ENCODE peak calls at places on chromosomes 6 and 20, in six cellular contexts. One of them, this sample, is unnamed.

GRCh38 chr20:64102647-64103354 is 4.6 kb downstream of the NPBWR2 start:
- DNase-seq in kidney epithelial cell: no peak
- DNase-seq in BE2C: peak
- DNase-seq in left lung: peak
- DNase-seq in B cell: no peak
- DNase-seq in RWPE1: no peak
- DNase-seq in this sample: no peak

GRCh38 chr6:16249971-16250370 is 11.6 kb downstream of the GMPR start:
- DNase-seq in kidney epithelial cell: no peak
- DNase-seq in BE2C: no peak
- DNase-seq in left lung: no peak
- DNase-seq in B cell: no peak
- DNase-seq in RWPE1: no peak
- DNase-seq in this sample: no peak

GRCh38 chr6:18585032-18585573 is 198.0 kb downstream of the RNF144B start:
- DNase-seq in kidney epithelial cell: peak
- DNase-seq in BE2C: peak
- DNase-seq in left lung: no peak
- DNase-seq in B cell: no peak
- DNase-seq in RWPE1: peak
- DNase-seq in this sample: peak

GRCh38 chr20:19726126-19726525 is 31.9 kb upstream of the RIN2 start:
- DNase-seq in kidney epithelial cell: no peak
- DNase-seq in BE2C: no peak
- DNase-seq in left lung: no peak
- DNase-seq in B cell: no peak
- DNase-seq in RWPE1: peak
- DNase-seq in this sample: no peak

GRCh38 chr6:88734544-88734943 is 228.9 kb downstream of the RNGTT start:
- DNase-seq in kidney epithelial cell: no peak
- DNase-seq in BE2C: no peak
- DNase-seq in left lung: no peak
- DNase-seq in B cell: no peak
- DNase-seq in RWPE1: no peak
- DNase-seq in this sample: no peak

GRCh38 chr6:127117979-127118504 is 429 bp upstream of the RSPO3 start:
- DNase-seq in kidney epithelial cell: no peak
- DNase-seq in BE2C: no peak
- DNase-seq in left lung: peak
- DNase-seq in B cell: no peak
- DNase-seq in RWPE1: no peak
- DNase-seq in this sample: peak

GRCh38 chr20:19552144-19552895 is 205.7 kb upstream of the RIN2 start:
- DNase-seq in kidney epithelial cell: no peak
- DNase-seq in BE2C: no peak
- DNase-seq in left lung: no peak
- DNase-seq in B cell: no peak
- DNase-seq in RWPE1: peak
- DNase-seq in this sample: peak

GRCh38 chr20:4726710-4727391 is 5.1 kb downstream of the PRND start:
- DNase-seq in kidney epithelial cell: no peak
- DNase-seq in BE2C: no peak
- DNase-seq in left lung: no peak
- DNase-seq in B cell: peak
- DNase-seq in RWPE1: peak
- DNase-seq in this sample: no peak

GRCh38 chr6:35543459-35544193 is 30.9 kb upstream of the TULP1 start:
- DNase-seq in kidney epithelial cell: no peak
- DNase-seq in BE2C: no peak
- DNase-seq in left lung: no peak
- DNase-seq in B cell: no peak
- DNase-seq in RWPE1: no peak
- DNase-seq in this sample: no peak

GRCh38 chr20:57500941-57501340 is 24.0 kb downstream of the CTCFL start:
- DNase-seq in kidney epithelial cell: no peak
- DNase-seq in BE2C: no peak
- DNase-seq in left lung: no peak
- DNase-seq in B cell: no peak
- DNase-seq in RWPE1: no peak
- DNase-seq in this sample: no peak

GRCh38 chr6:51678905-51679620 is 408.4 kb downstream of the PKHD1 start:
- DNase-seq in kidney epithelial cell: no peak
- DNase-seq in BE2C: peak
- DNase-seq in left lung: no peak
- DNase-seq in B cell: no peak
- DNase-seq in RWPE1: peak
- DNase-seq in this sample: no peak

GRCh38 chr6:57173886-57174510 is 1.9 kb downstream of the BAG2 start:
- DNase-seq in kidney epithelial cell: peak
- DNase-seq in BE2C: no peak
- DNase-seq in left lung: no peak
- DNase-seq in B cell: no peak
- DNase-seq in RWPE1: peak
- DNase-seq in this sample: no peak

GRCh38 chr20:45104786-45105185 is 3.9 kb upstream of the KCNS1 start:
- DNase-seq in kidney epithelial cell: peak
- DNase-seq in BE2C: no peak
- DNase-seq in left lung: no peak
- DNase-seq in B cell: no peak
- DNase-seq in RWPE1: peak
- DNase-seq in this sample: no peak

GRCh38 chr6:33993091-33993490 is 152.8 kb downstream of the GRM4 start:
- DNase-seq in kidney epithelial cell: no peak
- DNase-seq in BE2C: no peak
- DNase-seq in left lung: no peak
- DNase-seq in B cell: no peak
- DNase-seq in RWPE1: no peak
- DNase-seq in this sample: no peak

GRCh38 chr6:2594868-2595267 is 155.9 kb downstream of the MYLK4 start:
- DNase-seq in kidney epithelial cell: no peak
- DNase-seq in BE2C: no peak
- DNase-seq in left lung: no peak
- DNase-seq in B cell: no peak
- DNase-seq in RWPE1: no peak
- DNase-seq in this sample: no peak

GRCh38 chr20:12984069-12984765 is 24.6 kb upstream of the SPTLC3 start:
- DNase-seq in kidney epithelial cell: no peak
- DNase-seq in BE2C: no peak
- DNase-seq in left lung: no peak
- DNase-seq in B cell: no peak
- DNase-seq in RWPE1: no peak
- DNase-seq in this sample: no peak

GRCh38 chr6:31175961-31176360 is 5.5 kb upstream of the POU5F1 start:
- DNase-seq in kidney epithelial cell: no peak
- DNase-seq in BE2C: no peak
- DNase-seq in left lung: no peak
- DNase-seq in B cell: no peak
- DNase-seq in RWPE1: no peak
- DNase-seq in this sample: no peak

GRCh38 chr20:62219101-62219991 is 732 bp downstream of the HRH3 start:
- DNase-seq in kidney epithelial cell: no peak
- DNase-seq in BE2C: peak
- DNase-seq in left lung: peak
- DNase-seq in B cell: no peak
- DNase-seq in RWPE1: no peak
- DNase-seq in this sample: no peak

GRCh38 chr6:43913388-43914271 is 143.6 kb downstream of the VEGFA start:
- DNase-seq in kidney epithelial cell: no peak
- DNase-seq in BE2C: no peak
- DNase-seq in left lung: no peak
- DNase-seq in B cell: no peak
- DNase-seq in RWPE1: no peak
- DNase-seq in this sample: no peak

GRCh38 chr20:51490635-51491034 is 51.9 kb downstream of the NFATC2 start:
- DNase-seq in kidney epithelial cell: no peak
- DNase-seq in BE2C: no peak
- DNase-seq in left lung: no peak
- DNase-seq in B cell: no peak
- DNase-seq in RWPE1: no peak
- DNase-seq in this sample: no peak
- TF ChIP-seq CTCF in kidney epithelial cell: no peak
- TF ChIP-seq CTCF in BE2C: no peak
- TF ChIP-seq CTCF in left lung: no peak
- TF ChIP-seq CTCF in B cell: no peak
- TF ChIP-seq CTCF in RWPE1: no peak
- TF ChIP-seq CTCF in this sample: no peak

GRCh38 chr6:168032383-168032760 is 34.9 kb downstream of the KIF25 start:
- DNase-seq in kidney epithelial cell: peak
- DNase-seq in BE2C: no peak
- DNase-seq in left lung: no peak
- DNase-seq in B cell: no peak
- DNase-seq in RWPE1: peak
- DNase-seq in this sample: no peak
- TF ChIP-seq CTCF in kidney epithelial cell: peak
- TF ChIP-seq CTCF in BE2C: no peak
- TF ChIP-seq CTCF in left lung: no peak
- TF ChIP-seq CTCF in B cell: no peak
- TF ChIP-seq CTCF in RWPE1: no peak
- TF ChIP-seq CTCF in this sample: no peak

GRCh38 chr20:36802326-36803223 is 29.0 kb upstream of the DSN1 start:
- DNase-seq in kidney epithelial cell: no peak
- DNase-seq in BE2C: no peak
- DNase-seq in left lung: no peak
- DNase-seq in B cell: no peak
- DNase-seq in RWPE1: no peak
- DNase-seq in this sample: no peak

GRCh38 chr20:36804425-36804824 is 30.9 kb upstream of the DSN1 start:
- DNase-seq in kidney epithelial cell: no peak
- DNase-seq in BE2C: no peak
- DNase-seq in left lung: no peak
- DNase-seq in B cell: no peak
- DNase-seq in RWPE1: no peak
- DNase-seq in this sample: no peak

GRCh38 chr20:36796868-36797267 is 23.3 kb upstream of the DSN1 start:
- DNase-seq in kidney epithelial cell: no peak
- DNase-seq in BE2C: no peak
- DNase-seq in left lung: no peak
- DNase-seq in B cell: no peak
- DNase-seq in RWPE1: no peak
- DNase-seq in this sample: no peak

GRCh38 chr20:36796117-36796516 is 22.6 kb upstream of the DSN1 start:
- DNase-seq in kidney epithelial cell: no peak
- DNase-seq in BE2C: no peak
- DNase-seq in left lung: no peak
- DNase-seq in B cell: no peak
- DNase-seq in RWPE1: no peak
- DNase-seq in this sample: no peak

GRCh38 chr20:36800410-36800809 is 26.8 kb upstream of the DSN1 start:
- DNase-seq in kidney epithelial cell: no peak
- DNase-seq in BE2C: no peak
- DNase-seq in left lung: no peak
- DNase-seq in B cell: no peak
- DNase-seq in RWPE1: no peak
- DNase-seq in this sample: no peak
- TF ChIP-seq CTCF in kidney epithelial cell: no peak
- TF ChIP-seq CTCF in BE2C: no peak
- TF ChIP-seq CTCF in left lung: no peak
- TF ChIP-seq CTCF in B cell: no peak
- TF ChIP-seq CTCF in RWPE1: no peak
- TF ChIP-seq CTCF in this sample: no peak

GRCh38 chr20:15867899-15868298 is 705.3 kb downstream of the KIF16B start:
- DNase-seq in kidney epithelial cell: no peak
- DNase-seq in BE2C: peak
- DNase-seq in left lung: no peak
- DNase-seq in B cell: no peak
- DNase-seq in RWPE1: no peak
- DNase-seq in this sample: no peak
- TF ChIP-seq CTCF in kidney epithelial cell: no peak
- TF ChIP-seq CTCF in BE2C: peak
- TF ChIP-seq CTCF in left lung: no peak
- TF ChIP-seq CTCF in B cell: no peak
- TF ChIP-seq CTCF in RWPE1: no peak
- TF ChIP-seq CTCF in this sample: peak

GRCh38 chr6:108175592-108176279 is 9.9 kb downstream of the NR2E1 start:
- DNase-seq in kidney epithelial cell: no peak
- DNase-seq in BE2C: peak
- DNase-seq in left lung: peak
- DNase-seq in B cell: peak
- DNase-seq in RWPE1: no peak
- DNase-seq in this sample: no peak
- TF ChIP-seq CTCF in kidney epithelial cell: peak
- TF ChIP-seq CTCF in BE2C: peak
- TF ChIP-seq CTCF in left lung: no peak
- TF ChIP-seq CTCF in B cell: no peak
- TF ChIP-seq CTCF in RWPE1: no peak
- TF ChIP-seq CTCF in this sample: peak

GRCh38 chr20:29079769-29080690 is 2177.4 kb upstream of the DEFB115 start:
- DNase-seq in kidney epithelial cell: no peak
- DNase-seq in BE2C: peak
- DNase-seq in left lung: peak
- DNase-seq in B cell: no peak
- DNase-seq in RWPE1: no peak
- DNase-seq in this sample: no peak
- TF ChIP-seq CTCF in kidney epithelial cell: no peak
- TF ChIP-seq CTCF in BE2C: peak
- TF ChIP-seq CTCF in left lung: no peak
- TF ChIP-seq CTCF in B cell: no peak
- TF ChIP-seq CTCF in RWPE1: no peak
- TF ChIP-seq CTCF in this sample: no peak

GRCh38 chr20:50931048-50931305 is 260 bp downstream of the ADNP start:
- DNase-seq in kidney epithelial cell: no peak
- DNase-seq in BE2C: no peak
- DNase-seq in left lung: peak
- DNase-seq in B cell: peak
- DNase-seq in RWPE1: no peak
- DNase-seq in this sample: no peak

GRCh38 chr20:50930139-50931047 is 844 bp downstream of the ADNP start:
- DNase-seq in kidney epithelial cell: no peak
- DNase-seq in BE2C: peak
- DNase-seq in left lung: peak
- DNase-seq in B cell: no peak
- DNase-seq in RWPE1: peak
- DNase-seq in this sample: peak

GRCh38 chr20:50932881-50933280 is 1.6 kb upstream of the ADNP start:
- DNase-seq in kidney epithelial cell: no peak
- DNase-seq in BE2C: no peak
- DNase-seq in left lung: no peak
- DNase-seq in B cell: no peak
- DNase-seq in RWPE1: no peak
- DNase-seq in this sample: no peak

GRCh38 chr20:50932016-50932338 is 740 bp upstream of the ADNP start:
- DNase-seq in kidney epithelial cell: no peak
- DNase-seq in BE2C: no peak
- DNase-seq in left lung: no peak
- DNase-seq in B cell: no peak
- DNase-seq in RWPE1: no peak
- DNase-seq in this sample: no peak

GRCh38 chr20:50931306-50932015 is at the start of gene ADNP:
- DNase-seq in kidney epithelial cell: peak
- DNase-seq in BE2C: peak
- DNase-seq in left lung: peak
- DNase-seq in B cell: peak
- DNase-seq in RWPE1: peak
- DNase-seq in this sample: peak
- TF ChIP-seq CTCF in kidney epithelial cell: peak
- TF ChIP-seq CTCF in BE2C: peak
- TF ChIP-seq CTCF in left lung: peak
- TF ChIP-seq CTCF in B cell: peak
- TF ChIP-seq CTCF in RWPE1: peak
- TF ChIP-seq CTCF in this sample: peak

This sample was measured in neural crest cell.